ENCODE peak calls at places on chromosomes 12 and 14, in ten cellular contexts. I, T, A, J, P, L, B, U, W and E are unnamed samples.
A peak's percentile ranks its signal among the peaks of the same experiment; 100 is the strongest.

GRCh38 chr14:68950111-68950510 is 29.0 kb downstream of the ACTN1 start:
- DNase-seq in U (no peak), L (no peak), I (peak; percentile 62), A (no peak), P (no peak), W (no peak), J (no peak), B (no peak), T (no peak), E (no peak)

GRCh38 chr12:67940780-67941243 is 48.4 kb upstream of the IFNG-AS1 start:
- DNase-seq in I (peak; percentile 61), W (no peak), J (no peak), A (no peak), P (no peak), U (no peak), T (no peak), B (no peak), L (no peak), E (no peak)

GRCh38 chr12:54015210-54015931 is 6.6 kb downstream of the HOXC8 start:
- DNase-seq in U (no peak), B (no peak), L (no peak), I (no peak), J (no peak), P (no peak), A (no peak), W (no peak), T (no peak), E (no peak)

GRCh38 chr12:132886529-132887477 is 602 bp downstream of the CHFR start:
- DNase-seq in I (peak; percentile 14), J (no peak), W (no peak), L (no peak), T (peak; percentile 70), P (peak; percentile 42), A (peak; percentile 48), U (peak; percentile 60), B (no peak), E (peak; percentile 26)

GRCh38 chr12:23055004-23055403 is 430.0 kb downstream of the ETNK1 start:
- DNase-seq in A (peak; percentile 67), P (peak; percentile 55), I (peak; percentile 33), L (no peak), J (peak; percentile 17), U (no peak), W (no peak), T (peak; percentile 80), B (no peak), E (no peak)

GRCh38 chr12:54958048-54958658 is 26.4 kb downstream of the TESPA1 start:
- DNase-seq in J (peak; percentile 55), B (no peak), A (peak; percentile 33), U (no peak), W (no peak), L (peak; percentile 35), T (peak; percentile 75), I (peak; percentile 87), P (peak; percentile 31), E (no peak)

GRCh38 chr14:89730692-89731091 is 223.8 kb downstream of the EFCAB11 start:
- DNase-seq in A (no peak), J (no peak), U (no peak), T (no peak), L (no peak), B (no peak), W (no peak), P (no peak), I (no peak), E (no peak)

GRCh38 chr14:69081271-69081670 is 71.6 kb downstream of the DCAF5 start:
- DNase-seq in A (no peak), I (no peak), L (no peak), P (no peak), J (no peak), T (no peak), U (no peak), B (no peak), W (no peak), E (no peak)

GRCh38 chr14:95533391-95533821 is 1.4 kb upstream of the GLRX5 start:
- DNase-seq in J (no peak), T (peak; percentile 21), W (no peak), I (peak; percentile 67), L (no peak), A (no peak), B (no peak), U (no peak), P (no peak), E (no peak)

GRCh38 chr12:96258451-96258933 is 64.3 kb downstream of the ELK3 start:
- DNase-seq in P (no peak), B (no peak), A (no peak), T (peak; percentile 41), J (peak; percentile 28), I (peak; percentile 95), W (no peak), L (peak; percentile 54), U (no peak), E (no peak)

GRCh38 chr14:90388437-90388836 is 8.4 kb upstream of the CALM1 start:
- DNase-seq in I (peak; percentile 85), P (no peak), U (no peak), B (no peak), W (no peak), J (peak; percentile 23), T (peak; percentile 74), L (no peak), A (peak; percentile 24), E (no peak)

GRCh38 chr12:10613334-10614055 is at the start of gene MAGOHB:
- DNase-seq in B (peak; percentile 99), I (peak; percentile 98), A (peak; percentile 98), U (peak; percentile 97), W (peak; percentile 100), J (peak; percentile 100), T (peak; percentile 98), L (peak; percentile 96), P (peak; percentile 100), E (peak; percentile 100)

GRCh38 chr12:10612110-10612509 is 1.3 kb downstream of the MAGOHB start:
- DNase-seq in U (no peak), W (no peak), L (no peak), I (no peak), T (no peak), J (no peak), P (no peak), B (no peak), A (no peak), E (no peak)

GRCh38 chr12:10610188-10610587 is 3.2 kb downstream of the MAGOHB start:
- DNase-seq in P (no peak), T (no peak), A (no peak), J (no peak), L (no peak), B (no peak), I (no peak), U (no peak), W (no peak), E (no peak)

GRCh38 chr12:10612954-10613333 is 465 bp downstream of the MAGOHB start:
- DNase-seq in U (no peak), A (peak; percentile 19), I (peak; percentile 26), L (no peak), J (no peak), T (peak; percentile 66), P (no peak), B (no peak), W (peak; percentile 21), E (no peak)

GRCh38 chr12:10607885-10608458 is 5.4 kb downstream of the MAGOHB start:
- DNase-seq in U (no peak), A (no peak), I (peak; percentile 48), B (no peak), J (no peak), W (no peak), L (no peak), P (no peak), T (peak; percentile 59), E (no peak)
- TF ChIP-seq CTCF in U (no peak), A (no peak), I (peak; percentile 66), B (peak; percentile 48), J (no peak), W (no peak), L (no peak), P (peak; percentile 42), T (peak; percentile 31), E (no peak)

DNA sequence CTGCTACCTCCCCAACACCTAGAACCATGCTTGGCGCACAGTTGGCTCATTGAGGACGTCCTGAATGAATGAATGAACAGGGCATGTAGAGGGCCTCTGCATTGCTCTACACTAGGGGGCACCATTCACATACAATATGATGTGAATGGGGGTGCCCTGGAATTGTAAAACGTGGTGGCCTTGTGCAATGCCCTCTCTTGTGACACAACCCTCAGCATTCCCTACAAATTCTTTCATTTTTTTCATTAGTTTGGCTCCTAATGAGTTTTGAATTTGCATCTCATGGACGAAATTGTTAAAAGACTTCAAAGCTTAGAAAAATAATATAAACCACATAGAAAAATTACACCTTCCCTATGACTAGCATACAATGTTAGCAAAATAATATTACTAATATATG is 2.3 kb upstream of the DIO2 start:
- DNase-seq in U (no peak), L (no peak), P (no peak), I (peak; percentile 88), T (peak; percentile 86), A (peak; percentile 41), B (no peak), J (no peak), W (no peak), E (no peak)
- TF ChIP-seq CTCF in U (peak; percentile 18), L (no peak), P (peak; percentile 47), I (peak; percentile 90), T (peak; percentile 94), A (peak; percentile 51), B (peak; percentile 53), J (peak; percentile 24), W (no peak), E (no peak)

DNA sequence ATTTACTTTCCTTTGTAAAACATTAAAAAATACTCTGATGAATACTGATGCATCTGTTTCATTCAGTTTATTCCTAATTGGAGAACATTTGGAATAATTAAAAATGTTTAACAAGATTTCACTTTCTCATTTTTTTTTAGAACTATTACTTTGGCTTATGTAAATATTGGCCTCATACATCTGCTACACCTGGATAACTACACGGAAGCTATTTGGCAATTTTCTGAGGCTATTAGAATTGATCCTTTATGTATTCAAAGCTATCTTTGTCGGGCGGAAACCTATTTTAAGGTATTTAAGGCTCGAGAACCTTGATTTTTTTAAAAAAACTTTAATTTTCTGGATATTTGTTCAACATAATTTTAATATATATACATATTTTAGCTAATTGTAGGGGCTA is 196.7 kb downstream of the TTC6 start:
- DNase-seq in U (no peak), I (no peak), P (no peak), L (no peak), T (no peak), J (no peak), W (no peak), A (no peak), B (no peak), E (no peak)
- TF ChIP-seq CTCF in U (no peak), I (no peak), P (no peak), L (no peak), T (no peak), J (no peak), W (no peak), A (no peak), B (no peak), E (no peak)

GRCh38 chr12:114976959-114977358 is 293.0 kb upstream of the TBX3 start:
- DNase-seq in W (no peak), I (peak; percentile 43), P (no peak), T (no peak), B (no peak), U (no peak), J (no peak), A (no peak), L (no peak), E (no peak)
- TF ChIP-seq CTCF in W (no peak), I (no peak), P (no peak), T (no peak), B (no peak), U (no peak), J (no peak), A (no peak), L (no peak), E (no peak)